ENCODE peak calls at places on chromosome X, in eight cellular contexts. E, T, M, Y, K, L, V and F are unnamed samples.

GRCh38 chrX:104136241-104137019 is 20.4 kb downstream of the SLC25A53 start:
- DNase-seq in E (peak; percentile 15), T (peak; percentile 84), M (peak; percentile 52), Y (peak; percentile 71), K (peak; percentile 78), L (peak; percentile 37), V (no peak), F (peak; percentile 35)

GRCh38 chrX:45630078-45630477 is 429.4 kb upstream of the DIPK2B start:
- DNase-seq in E (no peak), T (no peak), M (no peak), Y (no peak), K (no peak), L (no peak), V (no peak), F (no peak)

GRCh38 chrX:42797646-42798045 is 19.7 kb upstream of the PPP1R2C start:
- DNase-seq in E (no peak), T (peak; percentile 12), M (no peak), Y (no peak), K (no peak), L (no peak), V (no peak), F (no peak)

GRCh38 chrX:107676559-107677378 is 48.5 kb downstream of the PRPS1 start:
- DNase-seq in E (peak; percentile 53), T (peak; percentile 94), M (no peak), Y (peak; percentile 81), K (peak; percentile 85), L (peak; percentile 91), V (peak; percentile 95), F (no peak)

GRCh38 chrX:44765556-44765955 is 78.3 kb upstream of the DUSP21 start:
- DNase-seq in E (no peak), T (no peak), M (no peak), Y (no peak), K (no peak), L (no peak), V (no peak), F (no peak)

GRCh38 chrX:39063037-39063436 is 261.8 kb downstream of the MID1IP1 start:
- DNase-seq in E (no peak), T (no peak), M (no peak), Y (no peak), K (no peak), L (no peak), V (peak; percentile 37), F (no peak)

GRCh38 chrX:14922437-14922836 is 49.2 kb downstream of the MOSPD2 start:
- DNase-seq in E (no peak), T (peak; percentile 62), M (no peak), Y (peak; percentile 74), K (peak; percentile 88), L (no peak), V (no peak), F (no peak)

GRCh38 chrX:41781500-41781899 is 57.5 kb downstream of the GPR82 start:
- DNase-seq in E (no peak), T (peak; percentile 31), M (peak; percentile 50), Y (no peak), K (peak; percentile 8), L (no peak), V (no peak), F (no peak)

GRCh38 chrX:18422886-18423285 is 2.5 kb upstream of the CDKL5 start:
- DNase-seq in E (no peak), T (no peak), M (no peak), Y (no peak), K (no peak), L (no peak), V (no peak), F (no peak)

GRCh38 chrX:153226344-153227190 is 47.5 kb downstream of the MAGEA1 start:
- DNase-seq in E (no peak), T (peak; percentile 51), M (no peak), Y (peak; percentile 19), K (peak; percentile 5), L (no peak), V (no peak), F (no peak)

GRCh38 chrX:19698125-19698524 is 182.8 kb upstream of the MAP3K15 start:
- DNase-seq in E (no peak), T (peak; percentile 14), M (no peak), Y (no peak), K (peak; percentile 53), L (peak; percentile 52), V (no peak), F (no peak)

GRCh38 chrX:13662537-13662841 is 9.5 kb downstream of the TCEANC start:
- DNase-seq in E (no peak), T (no peak), M (no peak), Y (no peak), K (peak; percentile 59), L (no peak), V (no peak), F (no peak)

GRCh38 chrX:102934624-102935023 is 2.4 kb upstream of the RAB40AL start:
- DNase-seq in E (peak; percentile 8), T (peak; percentile 10), M (peak; percentile 47), Y (no peak), K (peak; percentile 31), L (no peak), V (no peak), F (no peak)

GRCh38 chrX:39674771-39675553 is 422.8 kb downstream of the BCOR start:
- DNase-seq in E (no peak), T (no peak), M (no peak), Y (no peak), K (no peak), L (no peak), V (no peak), F (no peak)

GRCh38 chrX:63657821-63658220 is 127.2 kb downstream of the ARHGEF9 start:
- DNase-seq in E (no peak), T (no peak), M (no peak), Y (peak; percentile 60), K (peak; percentile 51), L (peak; percentile 70), V (peak; percentile 70), F (no peak)

GRCh38 chrX:107272431-107272921 is 66.1 kb downstream of the DNAAF6 start:
- DNase-seq in E (peak; percentile 1), T (no peak), M (no peak), Y (no peak), K (no peak), L (no peak), V (no peak), F (no peak)